ENCODE peak calls at places on chromosome 17, in nine cellular contexts. J is brain microvascular endothelial cell, E is hepatocyte, N is heart right ventricle, D is ovary, R is GM20000, X is nephron progenitor cell, A is ascending aorta, O is GM13976. U is an unnamed sample.

GRCh38 chr17:39261286-39261685 is 35.5 kb upstream of the STAC2 start:
- DNase-seq in A (no peak), R (no peak), X (peak), J (no peak), O (no peak), N (no peak), D (no peak), E (no peak), U (no peak)

GRCh38 chr17:33277436-33278100 is 15.5 kb downstream of the ASIC2 start:
- DNase-seq in N (no peak), X (peak), J (no peak), E (no peak), R (no peak), O (no peak), A (no peak), D (no peak), U (no peak)

GRCh38 chr17:46152423-46152822 is 40.8 kb downstream of the KANSL1 start:
- DNase-seq in J (no peak), X (no peak), A (no peak), D (no peak), E (no peak), R (peak), N (no peak), O (no peak), U (no peak)

GRCh38 chr17:65495255-65496060 is 66.0 kb downstream of the AXIN2 start:
- DNase-seq in O (no peak), E (peak), J (no peak), R (no peak), N (no peak), A (peak), X (peak), D (no peak), U (no peak)

GRCh38 chr17:75404223-75404738 is 1.2 kb downstream of the GRB2 start:
- DNase-seq in A (peak), R (peak), D (peak), E (peak), X (peak), O (peak), N (peak), J (peak), U (peak)

GRCh38 chr17:43831633-43832032 is 1.3 kb downstream of the MPP3 start:
- DNase-seq in J (no peak), E (no peak), N (peak), D (no peak), A (no peak), O (no peak), X (no peak), R (no peak), U (no peak)

GRCh38 chr17:79217473-79218135 is 143.0 kb downstream of the ENGASE start:
- DNase-seq in A (no peak), R (no peak), J (no peak), N (no peak), X (no peak), D (no peak), O (no peak), E (no peak), U (no peak)

GRCh38 chr17:57649731-57650484 is 95.2 kb downstream of the CCDC182 start:
- DNase-seq in E (peak), D (no peak), O (no peak), J (peak), R (no peak), N (no peak), A (no peak), X (no peak), U (no peak)

GRCh38 chr17:2351269-2351668 is 14.0 kb downstream of the SGSM2 start:
- DNase-seq in E (no peak), R (no peak), D (no peak), A (no peak), X (no peak), O (no peak), N (no peak), J (no peak), U (no peak)

GRCh38 chr17:13550291-13550690 is 51.4 kb downstream of the HS3ST3A1 start:
- DNase-seq in A (no peak), O (no peak), R (no peak), X (no peak), J (no peak), E (no peak), D (no peak), N (no peak), U (no peak)

GRCh38 chr17:33144837-33145236 is 148.3 kb downstream of the ASIC2 start:
- DNase-seq in N (no peak), A (no peak), R (no peak), E (no peak), J (no peak), X (no peak), D (no peak), O (no peak), U (no peak)

GRCh38 chr17:58335779-58336455 is 7.3 kb upstream of the TSPOAP1 start:
- DNase-seq in J (no peak), X (no peak), N (no peak), A (no peak), D (no peak), O (no peak), E (no peak), R (peak), U (peak)

GRCh38 chr17:78839762-78840529 is 668 bp downstream of the USP36 start:
- DNase-seq in J (peak), D (no peak), E (peak), R (peak), O (peak), A (peak), X (no peak), N (no peak), U (peak)

GRCh38 chr17:31248986-31249385 is 48.1 kb downstream of the OMG start:
- DNase-seq in D (no peak), E (no peak), A (no peak), J (peak), R (no peak), O (no peak), N (no peak), X (no peak), U (no peak)

GRCh38 chr17:73315481-73315880 is 3.7 kb upstream of the CDC42EP4 start:
- DNase-seq in E (no peak), N (no peak), O (no peak), A (no peak), D (no peak), J (no peak), X (no peak), R (no peak), U (no peak)

GRCh38 chr17:42275527-42276358 is 448 bp downstream of the STAT5B start:
- DNase-seq in R (peak), A (no peak), O (peak), X (no peak), N (no peak), D (peak), E (peak), J (peak), U (no peak)
- TF ChIP-seq CTCF in R (no peak), A (no peak), O (no peak), X (no peak), N (peak), D (no peak), E (no peak), J (no peak), U (no peak)

GRCh38 chr17:7444682-7445010 is 215 bp upstream of the CHRNB1 start:
- DNase-seq in J (no peak), R (no peak), X (no peak), D (no peak), A (no peak), O (no peak), N (no peak), E (no peak), U (no peak)

GRCh38 chr17:7443499-7444485 is 1.1 kb upstream of the CHRNB1 start:
- DNase-seq in E (no peak), D (no peak), X (no peak), J (no peak), N (no peak), A (no peak), O (no peak), R (no peak), U (no peak)

GRCh38 chr17:7446669-7447068 is 1.8 kb downstream of the CHRNB1 start:
- DNase-seq in J (no peak), A (no peak), D (no peak), E (no peak), O (no peak), X (no peak), R (no peak), N (no peak), U (no peak)

GRCh38 chr17:7442142-7442541 is 2.7 kb upstream of the CHRNB1 start:
- DNase-seq in E (no peak), J (no peak), A (no peak), R (no peak), D (no peak), O (no peak), X (no peak), N (no peak), U (no peak)

GRCh38 chr17:7445011-7445927 is at the start of gene CHRNB1:
- DNase-seq in O (peak), A (peak), E (peak), J (no peak), N (peak), X (peak), R (peak), D (peak), U (peak)
- TF ChIP-seq CTCF in O (no peak), A (peak), E (no peak), J (peak), N (peak), X (peak), R (peak), D (no peak), U (no peak)

GRCh38 chr17:17774009-17774881 is 62.5 kb downstream of the SREBF1 start:
- DNase-seq in R (no peak), E (peak), J (no peak), N (no peak), A (no peak), O (no peak), D (no peak), X (no peak), U (no peak)
- TF ChIP-seq CTCF in R (no peak), E (peak), J (peak), N (peak), A (peak), O (no peak), D (no peak), X (no peak), U (no peak)

DNA sequence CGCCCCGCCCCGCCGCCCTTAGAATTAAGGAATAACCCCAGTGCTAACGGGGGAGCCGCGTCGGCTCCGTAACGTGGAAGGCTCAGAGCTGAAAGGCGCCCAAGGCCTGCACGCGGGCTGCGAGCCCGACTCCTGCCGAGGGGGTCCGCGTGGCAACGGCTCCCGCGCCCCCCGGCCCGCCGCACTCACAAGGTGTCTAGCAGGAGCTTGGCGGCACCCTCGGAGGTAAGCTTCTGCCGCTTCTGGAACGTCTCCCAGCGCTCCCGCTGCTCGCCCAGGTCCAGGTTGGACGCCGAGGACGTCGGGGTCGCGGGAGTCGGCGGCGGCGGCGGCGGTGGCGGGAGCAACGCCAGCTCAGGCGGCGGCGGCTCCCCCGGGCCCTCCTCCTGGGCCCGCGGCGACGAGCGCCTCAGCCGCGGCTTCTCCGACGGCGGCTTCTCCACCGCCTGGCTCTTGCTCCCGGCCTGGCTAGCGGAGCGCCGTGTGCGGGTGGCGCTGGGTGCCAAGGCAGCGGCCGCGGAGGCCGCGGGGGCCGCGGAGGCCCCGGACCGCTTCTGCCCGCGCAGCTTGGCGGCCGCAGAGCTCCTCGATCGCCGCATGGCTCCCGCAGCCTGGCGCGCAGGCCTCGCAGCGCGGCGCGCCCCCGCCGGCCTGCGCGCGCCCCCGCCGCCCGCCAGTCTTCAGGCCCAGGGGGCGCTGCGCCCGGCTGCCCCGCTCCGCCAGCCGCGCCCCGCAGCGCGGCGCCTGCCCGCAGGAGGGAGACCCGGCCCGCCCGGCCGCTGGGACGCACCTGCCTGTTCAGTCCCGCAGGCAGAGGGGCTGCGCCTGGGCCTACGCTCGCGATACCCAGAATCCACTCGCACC is at the start of gene CENPV:
- DNase-seq in R (peak), A (peak), O (peak), J (peak), D (peak), E (peak), N (peak), X (peak), U (peak)
- TF ChIP-seq CTCF in R (peak), A (no peak), O (peak), J (no peak), D (no peak), E (no peak), N (no peak), X (no peak), U (peak)

DNA sequence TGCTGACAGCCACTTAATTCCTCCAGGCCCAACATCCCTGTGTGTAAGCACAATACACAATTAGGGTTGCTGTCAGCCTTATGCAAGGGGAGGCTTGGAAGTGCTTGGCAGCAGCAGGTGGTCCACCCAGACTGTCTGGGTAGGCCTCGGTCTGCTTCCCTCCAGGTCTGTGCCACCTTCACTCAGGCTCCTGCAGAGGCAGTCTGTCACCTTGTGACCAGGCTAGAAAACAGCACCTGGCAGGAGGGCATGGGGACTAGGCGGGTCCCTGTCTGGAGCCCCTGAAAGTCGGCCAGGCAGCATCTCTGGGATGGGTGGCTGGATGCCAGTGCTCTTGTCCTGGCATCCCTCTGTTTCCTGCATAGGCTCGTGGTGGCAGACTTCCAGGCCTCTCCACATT is 578.1 kb downstream of the KCNJ18 start:
- DNase-seq in D (no peak), J (no peak), A (no peak), E (no peak), X (no peak), N (no peak), O (no peak), R (no peak), U (no peak)
- TF ChIP-seq CTCF in D (no peak), J (no peak), A (no peak), E (no peak), X (no peak), N (no peak), O (no peak), R (no peak), U (no peak)

DNA sequence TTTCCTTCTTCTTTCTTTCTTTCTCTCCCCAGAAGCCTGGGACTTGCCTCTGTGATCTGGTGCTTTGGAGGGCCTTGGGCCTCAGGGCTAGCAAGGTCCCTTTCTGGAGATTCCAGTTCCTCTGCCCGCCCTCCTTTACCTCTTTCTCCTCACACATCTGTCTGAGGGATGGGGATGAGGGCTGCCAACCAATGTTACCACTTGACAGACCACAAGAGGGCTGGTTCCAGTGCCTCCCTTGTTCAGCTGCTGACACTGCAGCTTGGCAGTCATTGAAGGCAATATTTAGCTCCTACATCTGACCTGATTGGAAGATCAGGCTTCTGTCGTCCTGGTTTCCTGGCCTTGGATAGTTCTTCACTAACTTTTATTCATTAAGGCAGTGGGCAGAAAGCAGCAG is 3.6 kb upstream of the ZNF652 start:
- DNase-seq in E (peak), J (no peak), D (no peak), O (no peak), R (no peak), A (peak), X (no peak), N (no peak), U (no peak)
- TF ChIP-seq CTCF in E (no peak), J (peak), D (no peak), O (no peak), R (no peak), A (peak), X (no peak), N (no peak), U (no peak)

DNA sequence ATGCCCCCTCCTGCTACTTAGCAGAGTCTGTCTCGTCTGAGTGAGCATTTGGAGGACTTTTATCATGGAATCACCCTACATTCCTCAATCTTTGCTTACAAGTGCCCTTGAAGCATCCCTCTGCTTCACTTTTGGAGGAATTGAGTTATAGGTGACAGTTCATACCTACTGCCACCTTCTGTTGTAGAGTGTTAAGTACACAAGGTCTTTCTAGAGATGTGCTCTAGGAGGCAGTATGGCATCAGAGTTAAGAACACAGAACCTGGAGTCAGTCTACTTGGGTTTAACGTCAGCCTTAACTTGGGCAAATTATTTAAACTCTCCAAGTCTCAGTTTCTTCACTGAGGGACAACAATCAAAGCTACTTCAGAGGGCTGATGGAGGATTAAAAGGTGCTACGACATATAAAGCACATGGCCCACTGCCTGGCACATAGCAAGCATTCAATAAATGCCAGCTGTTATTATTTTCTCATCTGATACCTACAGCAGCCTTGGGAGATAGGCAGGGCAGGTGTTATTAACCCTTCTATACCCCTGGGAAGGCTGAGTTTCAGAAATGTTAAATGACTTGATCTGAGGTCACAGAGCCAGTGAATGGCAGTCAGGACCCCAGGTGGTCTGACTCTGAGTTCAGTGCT is 62.2 kb downstream of the UTP18 start:
- DNase-seq in R (peak), J (no peak), X (no peak), N (no peak), D (no peak), A (no peak), O (peak), E (peak), U (no peak)
- TF ChIP-seq CTCF in R (no peak), J (peak), X (peak), N (peak), D (no peak), A (no peak), O (peak), E (peak), U (peak)

DNA sequence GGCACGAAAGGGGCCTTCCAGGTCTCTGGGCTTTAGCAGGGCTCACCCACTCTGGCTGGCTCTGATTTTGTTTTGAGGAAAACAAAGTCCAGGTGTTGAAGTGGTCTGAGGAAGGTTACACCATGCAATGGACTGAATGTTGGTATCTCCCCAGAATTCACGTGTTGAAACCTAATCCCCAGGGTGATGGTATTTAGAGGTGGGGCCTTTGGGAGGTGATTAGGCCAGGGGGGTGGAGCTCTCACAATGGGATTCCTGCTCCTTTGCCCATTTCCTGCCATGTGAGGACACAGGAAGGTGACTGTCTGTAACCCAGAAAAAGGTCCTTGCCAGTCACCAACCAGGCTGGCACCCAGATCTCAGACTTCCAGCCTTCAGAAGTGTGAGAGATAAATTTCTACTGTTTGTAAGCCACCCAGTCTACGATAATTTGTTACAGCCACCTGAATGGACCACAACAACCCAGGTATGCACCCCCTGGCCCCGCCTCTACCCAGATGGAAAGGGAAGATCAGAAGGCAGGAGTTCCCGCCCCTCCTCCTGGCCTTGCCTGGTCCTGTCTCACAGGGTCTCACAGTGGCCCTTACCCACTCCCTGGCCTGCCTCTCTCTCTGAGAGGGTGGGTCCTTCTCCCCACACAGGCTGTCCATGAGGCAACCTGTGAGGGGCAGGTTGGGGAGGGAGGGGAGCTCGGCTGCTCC is 32.0 kb downstream of the LRRC75A start:
- DNase-seq in D (no peak), E (no peak), R (no peak), X (no peak), N (no peak), O (no peak), A (no peak), J (no peak), U (no peak)
- TF ChIP-seq CTCF in D (no peak), E (no peak), R (no peak), X (no peak), N (no peak), O (no peak), A (no peak), J (no peak), U (no peak)

GRCh38 chr17:10772425-10773380 is 31.2 kb downstream of the TMEM238L start:
- DNase-seq in X (peak), A (no peak), R (no peak), O (no peak), N (no peak), E (peak), D (no peak), J (peak), U (no peak)
- TF ChIP-seq CTCF in X (peak), A (peak), R (peak), O (peak), N (peak), E (peak), D (no peak), J (peak), U (peak)

U was measured in GM10248.